ENCODE peak calls at places on chromosomes 3 and 15, in four cellular contexts. One of them, this sample, is unnamed. For H3K27me3, the result is how much of the 10 kb centered on the place peaks cover.

GRCh38 chr3:106965286-106965685 is 412.0 kb upstream of the CCDC54 start:
- DNase-seq in uterus: no peak
- DNase-seq in esophagus squamous epithelium: no peak
- DNase-seq in tibial artery: no peak
- DNase-seq in this sample: no peak

GRCh38 chr3:113051827-113052226 is 61.0 kb downstream of the GTPBP8 start:
- DNase-seq in tibial artery: no peak
- DNase-seq in esophagus squamous epithelium: no peak
- DNase-seq in uterus: peak
- DNase-seq in this sample: peak

GRCh38 chr3:141275032-141275422 is 43.4 kb downstream of the PXYLP1 start:
- DNase-seq in esophagus squamous epithelium: no peak
- DNase-seq in uterus: no peak
- DNase-seq in tibial artery: no peak
- DNase-seq in this sample: no peak

GRCh38 chr15:68643216-68643830 is 64.5 kb downstream of the CORO2B start:
- DNase-seq in uterus: no peak
- DNase-seq in esophagus squamous epithelium: no peak
- DNase-seq in tibial artery: no peak
- DNase-seq in this sample: no peak

GRCh38 chr15:77603616-77604406 is 28.9 kb downstream of the LINGO1 start:
- DNase-seq in tibial artery: no peak
- DNase-seq in esophagus squamous epithelium: no peak
- DNase-seq in uterus: no peak
- DNase-seq in this sample: no peak

GRCh38 chr3:67744699-67745098 is 90.3 kb upstream of the SUCLG2 start:
- DNase-seq in tibial artery: no peak
- DNase-seq in esophagus squamous epithelium: no peak
- DNase-seq in uterus: no peak
- DNase-seq in this sample: no peak

GRCh38 chr15:29438714-29439076 is 169.1 kb upstream of the NSMCE3 start:
- DNase-seq in uterus: no peak
- DNase-seq in tibial artery: no peak
- DNase-seq in esophagus squamous epithelium: no peak
- DNase-seq in this sample: peak

GRCh38 chr3:114445233-114445632 is 151.4 kb downstream of the TIGIT start:
- DNase-seq in esophagus squamous epithelium: no peak
- DNase-seq in uterus: no peak
- DNase-seq in tibial artery: no peak
- DNase-seq in this sample: no peak

GRCh38 chr3:50436063-50436674 is 67.3 kb downstream of the CACNA2D2 start:
- DNase-seq in esophagus squamous epithelium: no peak
- DNase-seq in tibial artery: peak
- DNase-seq in uterus: peak
- DNase-seq in this sample: peak

GRCh38 chr3:149701206-149701976 is 43.6 kb upstream of the WWTR1 start:
- DNase-seq in uterus: no peak
- DNase-seq in tibial artery: no peak
- DNase-seq in esophagus squamous epithelium: no peak
- DNase-seq in this sample: no peak

GRCh38 chr3:149701977-149702350 is 44.1 kb upstream of the WWTR1 start:
- DNase-seq in esophagus squamous epithelium: no peak
- DNase-seq in uterus: no peak
- DNase-seq in tibial artery: no peak
- DNase-seq in this sample: no peak

GRCh38 chr3:149702691-149703426 is 45.0 kb upstream of the WWTR1 start:
- DNase-seq in esophagus squamous epithelium: no peak
- DNase-seq in tibial artery: no peak
- DNase-seq in uterus: no peak
- DNase-seq in this sample: no peak

GRCh38 chr3:149705416-149705815 is 46.9 kb downstream of the COMMD2 start:
- DNase-seq in uterus: no peak
- DNase-seq in esophagus squamous epithelium: no peak
- DNase-seq in tibial artery: no peak
- DNase-seq in this sample: no peak

DNA sequence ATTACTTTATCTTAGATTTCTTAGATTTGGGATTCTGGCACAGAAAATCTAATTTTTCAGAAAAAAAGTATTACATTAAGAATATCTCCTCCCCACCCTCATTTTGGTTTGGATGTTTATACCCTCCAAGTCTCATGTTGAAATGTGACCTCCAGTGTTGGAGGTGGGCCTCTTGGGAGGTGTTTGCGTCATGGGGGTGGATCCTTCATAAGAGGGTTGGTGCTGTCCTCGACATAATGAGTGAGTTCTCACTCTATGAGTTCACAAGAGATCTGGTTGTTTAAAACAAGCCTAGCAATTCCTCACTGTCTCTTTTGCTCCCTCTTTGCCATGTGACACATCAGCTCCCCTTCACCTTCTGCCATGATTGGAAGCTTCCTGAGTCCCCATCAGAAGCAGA is 45.6 kb upstream of the WWTR1 start:
- DNase-seq in tibial artery: peak
- DNase-seq in uterus: peak
- DNase-seq in esophagus squamous epithelium: no peak
- DNase-seq in this sample: no peak
- H3K27ac ChIP-seq in tibial artery: no peak
- H3K27ac ChIP-seq in uterus: peak
- H3K27ac ChIP-seq in esophagus squamous epithelium: peak
- H3K27ac ChIP-seq in this sample: no peak

GRCh38 chr15:88604972-88605506 is 16.1 kb upstream of the AEN start:
- DNase-seq in uterus: no peak
- DNase-seq in tibial artery: no peak
- DNase-seq in esophagus squamous epithelium: no peak
- DNase-seq in this sample: no peak
- H3K27me3 ChIP-seq in uterus: under half
- H3K27me3 ChIP-seq in tibial artery: under half
- H3K27me3 ChIP-seq in esophagus squamous epithelium: half or more
- H3K27me3 ChIP-seq in this sample: under half

GRCh38 chr3:129282727-129283327 is 4.2 kb downstream of the HMCES start:
- DNase-seq in tibial artery: no peak
- DNase-seq in uterus: no peak
- DNase-seq in esophagus squamous epithelium: no peak
- DNase-seq in this sample: no peak
- H3K27ac ChIP-seq in tibial artery: no peak
- H3K27ac ChIP-seq in uterus: no peak
- H3K27ac ChIP-seq in esophagus squamous epithelium: peak
- H3K27ac ChIP-seq in this sample: no peak

DNA sequence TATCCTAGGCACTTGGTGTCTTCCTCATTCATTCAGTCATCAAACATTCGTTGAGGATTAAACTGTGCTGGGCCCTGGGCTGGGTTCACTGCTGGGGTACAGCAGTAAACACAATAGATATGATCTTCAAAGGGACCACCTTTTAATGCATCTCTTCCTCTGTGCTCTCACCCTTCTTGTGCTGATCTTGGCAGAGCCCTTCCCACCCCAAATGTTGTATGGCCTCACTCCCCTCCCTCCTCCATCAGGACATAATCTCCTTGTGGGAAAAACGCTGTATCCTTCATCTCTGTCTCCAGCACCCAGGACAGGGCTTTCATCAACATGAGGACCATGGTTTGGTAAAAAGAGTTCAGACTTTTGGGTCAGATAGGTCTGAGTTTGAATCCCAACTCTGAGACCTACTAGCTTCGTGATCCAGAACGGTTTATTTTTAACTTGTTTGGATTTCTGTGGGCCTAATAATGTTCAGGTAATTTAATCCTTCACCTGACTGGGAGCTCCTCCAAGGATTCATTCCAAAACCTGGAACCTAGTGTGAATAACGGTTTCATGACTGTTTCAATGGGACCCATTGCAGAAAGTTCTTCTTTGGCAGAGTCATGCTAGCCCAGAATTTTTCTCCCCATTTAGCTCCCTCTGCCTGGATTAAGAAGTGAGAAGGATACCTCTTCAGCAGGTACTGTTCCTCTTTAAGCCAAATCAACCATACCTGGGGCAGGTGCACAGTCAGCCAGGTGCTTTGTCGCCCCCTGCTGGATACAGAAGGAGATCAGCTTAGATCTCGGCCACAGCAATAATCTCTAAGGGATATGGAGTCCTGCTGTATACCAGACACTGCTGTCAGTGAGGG is 5.2 kb upstream of the WNT7A start:
- DNase-seq in tibial artery: no peak
- DNase-seq in uterus: no peak
- DNase-seq in esophagus squamous epithelium: no peak
- DNase-seq in this sample: peak
- H3K27me3 ChIP-seq in tibial artery: under half
- H3K27me3 ChIP-seq in uterus: under half
- H3K27me3 ChIP-seq in esophagus squamous epithelium: half or more
- H3K27me3 ChIP-seq in this sample: under half